ENCODE peak calls at places on chromosomes 12 and 14, in ten cellular contexts. X is stomach, G is body of pancreas, L is right lobe of liver, P is adrenal gland, V is sigmoid colon, I is IMR-90, A is HCT116, O is A549, Y is transverse colon. B is an unnamed sample.

GRCh38 chr12:68080577-68080976 is 79.0 kb downstream of the IFNG start:
- DNase-seq in X (no peak), G (no peak), L (no peak), P (no peak), V (no peak), I (no peak), A (no peak), O (no peak), Y (no peak), B (no peak)

GRCh38 chr14:64244279-64244678 is 49.9 kb downstream of the ESR2 start:
- DNase-seq in X (peak; percentile 59), G (peak; percentile 41), L (peak; percentile 69), P (peak; percentile 85), V (no peak), I (no peak), A (no peak), O (no peak), Y (no peak), B (peak; percentile 72)

GRCh38 chr14:89491701-89492381 is 74.8 kb upstream of the FOXN3 start:
- DNase-seq in X (no peak), G (no peak), L (no peak), P (no peak), V (no peak), I (peak; percentile 78), A (no peak), O (no peak), Y (no peak), B (no peak)

GRCh38 chr12:107450541-107450940 is 235.1 kb upstream of the PWP1 start:
- DNase-seq in X (no peak), G (no peak), L (no peak), P (no peak), V (no peak), I (no peak), A (no peak), O (no peak), Y (no peak), B (no peak)

GRCh38 chr12:2168808-2169207 is 116.0 kb downstream of the CACNA1C start:
- DNase-seq in X (no peak), G (peak; percentile 44), L (no peak), P (no peak), V (peak; percentile 54), I (peak; percentile 49), A (peak; percentile 32), O (no peak), Y (peak; percentile 84), B (no peak)

GRCh38 chr12:108667349-108667748 is 33.7 kb upstream of the SELPLG start:
- DNase-seq in X (no peak), G (no peak), L (no peak), P (no peak), V (no peak), I (no peak), A (no peak), O (no peak), Y (no peak), B (no peak)

GRCh38 chr12:90940872-90941499 is 14.0 kb downstream of the CCER1 start:
- DNase-seq in X (no peak), G (no peak), L (no peak), P (no peak), V (no peak), I (peak; percentile 76), A (peak; percentile 55), O (peak; percentile 54), Y (no peak), B (no peak)

GRCh38 chr12:108310489-108310888 is 28.6 kb downstream of the CMKLR1 start:
- DNase-seq in X (no peak), G (no peak), L (no peak), P (no peak), V (no peak), I (no peak), A (no peak), O (no peak), Y (no peak), B (no peak)

GRCh38 chr14:54877703-54878021 is 25.0 kb downstream of the GCH1 start:
- DNase-seq in X (no peak), G (no peak), L (no peak), P (no peak), V (no peak), I (no peak), A (no peak), O (no peak), Y (no peak), B (no peak)

GRCh38 chr12:20489645-20490044 is 121.3 kb downstream of the PDE3A start:
- DNase-seq in X (no peak), G (no peak), L (no peak), P (no peak), V (no peak), I (peak; percentile 36), A (no peak), O (no peak), Y (no peak), B (no peak)

GRCh38 chr12:15123401-15123800 is 97.8 kb downstream of the RERG start:
- DNase-seq in X (no peak), G (no peak), L (no peak), P (no peak), V (no peak), I (no peak), A (no peak), O (no peak), Y (no peak), B (no peak)

GRCh38 chr12:15116983-15117382 is 104.2 kb downstream of the RERG start:
- DNase-seq in X (no peak), G (no peak), L (no peak), P (no peak), V (no peak), I (no peak), A (no peak), O (no peak), Y (no peak), B (no peak)

GRCh38 chr12:15118946-15119345 is 102.3 kb downstream of the RERG start:
- DNase-seq in X (no peak), G (no peak), L (no peak), P (no peak), V (no peak), I (no peak), A (no peak), O (no peak), Y (no peak), B (no peak)

DNA sequence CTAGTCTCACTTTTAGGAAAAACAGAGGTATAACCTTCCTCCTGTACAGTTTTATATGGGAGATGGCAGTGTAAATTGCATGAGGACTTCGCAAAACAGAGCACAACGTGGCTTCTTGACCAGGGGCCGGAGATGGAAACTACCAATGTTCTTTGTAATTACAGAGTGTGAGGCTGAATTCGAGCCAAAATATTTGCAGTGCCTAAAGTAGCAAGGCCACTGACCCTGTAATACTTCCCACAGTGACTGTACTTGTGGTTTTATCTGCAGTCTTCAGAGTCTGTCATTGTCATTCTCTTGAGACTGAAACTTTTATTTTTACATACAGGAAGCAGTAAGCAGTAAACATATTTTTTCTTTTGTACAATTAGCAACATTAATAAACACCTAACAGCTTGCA is 98.9 kb downstream of the RERG start:
- DNase-seq in X (no peak), G (no peak), L (no peak), P (peak; percentile 43), V (no peak), I (no peak), A (no peak), O (no peak), Y (no peak), B (no peak)
- TF ChIP-seq POLR2A in X (no peak), G (no peak), L (no peak), P (no peak), V (no peak), I (no peak), A (no peak), O (no peak), Y (no peak), B (no peak)

GRCh38 chr14:92649934-92650545 is 98.4 kb downstream of the LGMN start:
- DNase-seq in X (peak; percentile 57), G (peak; percentile 81), L (peak; percentile 88), P (peak; percentile 60), V (peak; percentile 95), I (peak; percentile 92), A (no peak), O (no peak), Y (peak; percentile 71), B (peak; percentile 88)
- H3K4me1 ChIP-seq in X (no peaks in the 10 kb centered on the region), G (no peaks in the 10 kb centered on the region), L (peaks cover 10% of the 10 kb centered on the region), P (peaks cover 13% of the 10 kb centered on the region), V (peaks cover 76% of the 10 kb centered on the region), I (peaks cover 39% of the 10 kb centered on the region), A (no peaks in the 10 kb centered on the region), O (no peaks in the 10 kb centered on the region), Y (peaks cover 53% of the 10 kb centered on the region), B (peaks cover 10% of the 10 kb centered on the region)

GRCh38 chr12:104722541-104723534 is 235.3 kb downstream of the SLC41A2 start:
- DNase-seq in X (no peak), G (no peak), L (no peak), P (no peak), V (no peak), I (no peak), A (no peak), O (no peak), Y (no peak), B (peak; percentile 61)
- H3K27ac ChIP-seq in X (no peak overlapping the region), G (no peak overlapping the region), L (no peak overlapping the region), P (no peak overlapping the region), V (peak overlapping the region; percentile 42), I (no peak overlapping the region), A (no peak overlapping the region), O (peak overlapping the region; percentile 17), Y (no peak overlapping the region), B (peak overlapping the region; percentile 31)

GRCh38 chr12:9760699-9761406 is at the start of gene CD69:
- DNase-seq in X (peak; percentile 45), G (peak; percentile 54), L (no peak), P (no peak), V (no peak), I (no peak), A (no peak), O (no peak), Y (peak; percentile 71), B (peak; percentile 29)
- TF ChIP-seq POLR2A in X (no peak), G (peak; percentile 43), L (peak; percentile 64), P (no peak), V (no peak), I (no peak), A (no peak), O (no peak), Y (peak; percentile 88), B (peak; percentile 28)

DNA sequence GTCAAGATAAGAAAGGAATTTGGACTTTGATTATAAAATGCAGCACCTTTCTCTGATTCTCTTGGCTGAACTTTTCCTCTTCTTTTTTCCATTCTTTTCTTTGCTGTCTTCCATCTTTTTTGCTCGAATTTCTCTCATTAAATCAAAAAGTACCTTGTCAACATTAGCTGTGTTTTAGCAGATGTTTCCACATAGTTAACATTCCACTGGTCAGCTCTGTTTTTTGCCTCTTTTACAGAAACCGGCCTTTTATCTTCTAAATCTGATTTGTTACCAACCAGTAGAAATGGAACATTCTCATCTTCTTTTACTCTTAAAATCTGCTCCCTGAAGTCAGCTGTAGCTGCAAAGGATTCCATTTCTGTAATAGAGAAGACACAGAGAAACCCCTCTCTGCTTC is 71.1 kb upstream of the SYT1 start:
- DNase-seq in X (no peak), G (no peak), L (no peak), P (no peak), V (no peak), I (peak; percentile 3), A (no peak), O (no peak), Y (no peak), B (no peak)
- H3K4me1 ChIP-seq in X (no peaks in the 10 kb centered on the region), G (no peaks in the 10 kb centered on the region), L (no peaks in the 10 kb centered on the region), P (no peaks in the 10 kb centered on the region), V (no peaks in the 10 kb centered on the region), I (no peaks in the 10 kb centered on the region), A (no peaks in the 10 kb centered on the region), O (no peaks in the 10 kb centered on the region), Y (no peaks in the 10 kb centered on the region), B (no peaks in the 10 kb centered on the region)

B was measured in thyroid gland.